ENCODE peak calls at places on chromosomes 13 and 19, in eight cellular contexts. D, J, U, A, V, H, Y and M are unnamed samples.

GRCh38 chr19:29812080-29812880 is 489 bp downstream of the CCNE1 start:
- DNase-seq in V (no peak), H (no peak), D (no peak), A (no peak), U (no peak), Y (no peak), J (no peak), M (no peak)

GRCh38 chr19:1483979-1484428 is 5.0 kb upstream of the C19orf25 start:
- DNase-seq in A (no peak), J (no peak), U (no peak), H (no peak), Y (no peak), D (no peak), V (no peak), M (no peak)

GRCh38 chr13:102152790-102153189 is 249.1 kb downstream of the FGF14 start:
- DNase-seq in J (no peak), D (no peak), U (no peak), A (no peak), V (no peak), Y (no peak), H (no peak), M (no peak)

GRCh38 chr19:40597329-40597838 is 3.8 kb upstream of the LTBP4 start:
- DNase-seq in J (no peak), H (no peak), Y (no peak), D (no peak), A (no peak), U (no peak), V (no peak), M (no peak)

GRCh38 chr19:35013820-35014754 is 14.0 kb downstream of the GRAMD1A start:
- DNase-seq in A (peak; percentile 45), V (peak; percentile 58), D (no peak), H (no peak), U (no peak), Y (no peak), J (peak; percentile 38), M (no peak)

GRCh38 chr19:38384209-38385027 is 3.4 kb downstream of the GGN start:
- DNase-seq in D (no peak), U (no peak), V (no peak), J (no peak), Y (no peak), A (no peak), H (no peak), M (no peak)

GRCh38 chr13:50529154-50529882 is 314.2 kb downstream of the DLEU7 start:
- DNase-seq in D (no peak), J (peak; percentile 92), V (peak; percentile 8), H (peak; percentile 84), U (no peak), A (no peak), Y (peak; percentile 72), M (no peak)

GRCh38 chr19:45569619-45570421 is 14.8 kb downstream of the OPA3 start:
- DNase-seq in Y (no peak), U (no peak), H (peak; percentile 47), J (peak; percentile 49), D (no peak), A (no peak), V (peak; percentile 59), M (no peak)

GRCh38 chr13:23817136-23817535 is 72.1 kb downstream of the MIPEP start:
- DNase-seq in A (no peak), V (no peak), U (no peak), J (no peak), Y (no peak), H (no peak), D (no peak), M (no peak)

GRCh38 chr19:18223860-18224524 is 2.2 kb downstream of the PDE4C start:
- DNase-seq in D (peak; percentile 56), A (no peak), H (no peak), V (no peak), J (peak; percentile 54), Y (no peak), U (peak; percentile 51), M (no peak)

GRCh38 chr13:76936736-76937135 is 11.6 kb upstream of the ACOD1 start:
- DNase-seq in J (no peak), U (no peak), H (peak; percentile 29), D (no peak), V (no peak), A (no peak), Y (no peak), M (no peak)

GRCh38 chr19:16076958-16077611 is 790 bp downstream of the TPM4 start:
- DNase-seq in D (no peak), J (peak; percentile 66), U (no peak), A (no peak), Y (no peak), H (peak; percentile 49), V (peak; percentile 40), M (no peak)

GRCh38 chr13:26707122-26708006 is 53.2 kb downstream of the GPR12 start:
- DNase-seq in H (peak; percentile 50), Y (peak; percentile 7), V (peak; percentile 6), A (no peak), D (peak; percentile 58), U (no peak), J (peak; percentile 71), M (peak; percentile 1)